ENCODE peak calls at places on chromosomes 1 and 21, in nine cellular contexts. One of them, this sample, is unnamed.

GRCh38 chr1:41699861-41700248 is 215.4 kb upstream of the EDN2 start:
- DNase-seq in stimulated activated CD4-positive, alpha-beta T cell treated with anti-CD3 and anti-CD28 coated beads, Interleukin-1b, Interleukin-23, amount 100 ng/mL, for 24 hours: no peak
- DNase-seq in ACHN: no peak
- DNase-seq in T-helper 2 cell: no peak
- DNase-seq in cardiac muscle cell: no peak
- DNase-seq in GM23248: no peak
- DNase-seq in IMR-90: no peak
- DNase-seq in OCI-LY7: no peak
- DNase-seq in T-helper 1 cell: no peak
- DNase-seq in this sample: no peak

GRCh38 chr1:48681476-48682305 is 95.0 kb downstream of the BEND5 start:
- DNase-seq in stimulated activated CD4-positive, alpha-beta T cell treated with anti-CD3 and anti-CD28 coated beads, Interleukin-1b, Interleukin-23, amount 100 ng/mL, for 24 hours: no peak
- DNase-seq in ACHN: no peak
- DNase-seq in T-helper 2 cell: no peak
- DNase-seq in cardiac muscle cell: no peak
- DNase-seq in GM23248: no peak
- DNase-seq in IMR-90: no peak
- DNase-seq in OCI-LY7: no peak
- DNase-seq in T-helper 1 cell: no peak
- DNase-seq in this sample: no peak

GRCh38 chr1:45673956-45674355 is 12.4 kb downstream of the GPBP1L1 start:
- DNase-seq in stimulated activated CD4-positive, alpha-beta T cell treated with anti-CD3 and anti-CD28 coated beads, Interleukin-1b, Interleukin-23, amount 100 ng/mL, for 24 hours: no peak
- DNase-seq in ACHN: no peak
- DNase-seq in T-helper 2 cell: no peak
- DNase-seq in cardiac muscle cell: no peak
- DNase-seq in GM23248: peak
- DNase-seq in IMR-90: peak
- DNase-seq in OCI-LY7: no peak
- DNase-seq in T-helper 1 cell: no peak
- DNase-seq in this sample: no peak

GRCh38 chr1:78833491-78833890 is 173.0 kb downstream of the ADGRL4 start:
- DNase-seq in stimulated activated CD4-positive, alpha-beta T cell treated with anti-CD3 and anti-CD28 coated beads, Interleukin-1b, Interleukin-23, amount 100 ng/mL, for 24 hours: no peak
- DNase-seq in ACHN: no peak
- DNase-seq in T-helper 2 cell: no peak
- DNase-seq in cardiac muscle cell: peak
- DNase-seq in GM23248: peak
- DNase-seq in IMR-90: peak
- DNase-seq in OCI-LY7: no peak
- DNase-seq in T-helper 1 cell: no peak
- DNase-seq in this sample: peak

GRCh38 chr1:181038399-181038873 is 4.7 kb downstream of the MR1 start:
- DNase-seq in stimulated activated CD4-positive, alpha-beta T cell treated with anti-CD3 and anti-CD28 coated beads, Interleukin-1b, Interleukin-23, amount 100 ng/mL, for 24 hours: peak
- DNase-seq in ACHN: peak
- DNase-seq in T-helper 2 cell: peak
- DNase-seq in cardiac muscle cell: peak
- DNase-seq in GM23248: peak
- DNase-seq in IMR-90: peak
- DNase-seq in OCI-LY7: peak
- DNase-seq in T-helper 1 cell: peak
- DNase-seq in this sample: peak

GRCh38 chr21:32253215-32253641 is 25.6 kb downstream of the MIS18A start:
- DNase-seq in stimulated activated CD4-positive, alpha-beta T cell treated with anti-CD3 and anti-CD28 coated beads, Interleukin-1b, Interleukin-23, amount 100 ng/mL, for 24 hours: no peak
- DNase-seq in ACHN: no peak
- DNase-seq in T-helper 2 cell: no peak
- DNase-seq in cardiac muscle cell: peak
- DNase-seq in GM23248: peak
- DNase-seq in IMR-90: peak
- DNase-seq in OCI-LY7: no peak
- DNase-seq in T-helper 1 cell: no peak
- DNase-seq in this sample: no peak

GRCh38 chr1:155250246-155250632 is 5.0 kb downstream of the ENTREP3 start:
- DNase-seq in stimulated activated CD4-positive, alpha-beta T cell treated with anti-CD3 and anti-CD28 coated beads, Interleukin-1b, Interleukin-23, amount 100 ng/mL, for 24 hours: no peak
- DNase-seq in ACHN: no peak
- DNase-seq in T-helper 2 cell: peak
- DNase-seq in cardiac muscle cell: no peak
- DNase-seq in GM23248: no peak
- DNase-seq in IMR-90: no peak
- DNase-seq in OCI-LY7: no peak
- DNase-seq in T-helper 1 cell: no peak
- DNase-seq in this sample: no peak

GRCh38 chr21:41966341-41966833 is 12.6 kb upstream of the C2CD2 start:
- DNase-seq in stimulated activated CD4-positive, alpha-beta T cell treated with anti-CD3 and anti-CD28 coated beads, Interleukin-1b, Interleukin-23, amount 100 ng/mL, for 24 hours: no peak
- DNase-seq in ACHN: no peak
- DNase-seq in T-helper 2 cell: no peak
- DNase-seq in cardiac muscle cell: no peak
- DNase-seq in GM23248: peak
- DNase-seq in IMR-90: peak
- DNase-seq in OCI-LY7: no peak
- DNase-seq in T-helper 1 cell: no peak
- DNase-seq in this sample: no peak

GRCh38 chr1:118271883-118272282 is 86.9 kb upstream of the SPAG17 start:
- DNase-seq in stimulated activated CD4-positive, alpha-beta T cell treated with anti-CD3 and anti-CD28 coated beads, Interleukin-1b, Interleukin-23, amount 100 ng/mL, for 24 hours: no peak
- DNase-seq in ACHN: no peak
- DNase-seq in T-helper 2 cell: peak
- DNase-seq in cardiac muscle cell: no peak
- DNase-seq in GM23248: no peak
- DNase-seq in IMR-90: no peak
- DNase-seq in OCI-LY7: no peak
- DNase-seq in T-helper 1 cell: no peak
- DNase-seq in this sample: no peak

GRCh38 chr1:30790850-30791778 is 33.5 kb upstream of the LAPTM5 start:
- DNase-seq in stimulated activated CD4-positive, alpha-beta T cell treated with anti-CD3 and anti-CD28 coated beads, Interleukin-1b, Interleukin-23, amount 100 ng/mL, for 24 hours: no peak
- DNase-seq in ACHN: no peak
- DNase-seq in T-helper 2 cell: peak
- DNase-seq in cardiac muscle cell: no peak
- DNase-seq in GM23248: no peak
- DNase-seq in IMR-90: no peak
- DNase-seq in OCI-LY7: peak
- DNase-seq in T-helper 1 cell: no peak
- DNase-seq in this sample: no peak

GRCh38 chr1:227774051-227774720 is 39.0 kb downstream of the SNAP47 start:
- DNase-seq in stimulated activated CD4-positive, alpha-beta T cell treated with anti-CD3 and anti-CD28 coated beads, Interleukin-1b, Interleukin-23, amount 100 ng/mL, for 24 hours: no peak
- DNase-seq in ACHN: no peak
- DNase-seq in T-helper 2 cell: peak
- DNase-seq in cardiac muscle cell: no peak
- DNase-seq in GM23248: no peak
- DNase-seq in IMR-90: no peak
- DNase-seq in OCI-LY7: no peak
- DNase-seq in T-helper 1 cell: peak
- DNase-seq in this sample: no peak

GRCh38 chr1:179026813-179027664 is 1.3 kb downstream of the FAM20B start:
- DNase-seq in stimulated activated CD4-positive, alpha-beta T cell treated with anti-CD3 and anti-CD28 coated beads, Interleukin-1b, Interleukin-23, amount 100 ng/mL, for 24 hours: no peak
- DNase-seq in ACHN: no peak
- DNase-seq in T-helper 2 cell: no peak
- DNase-seq in cardiac muscle cell: no peak
- DNase-seq in GM23248: peak
- DNase-seq in IMR-90: no peak
- DNase-seq in OCI-LY7: no peak
- DNase-seq in T-helper 1 cell: no peak
- DNase-seq in this sample: no peak

GRCh38 chr1:190717055-190717454 is 239.4 kb upstream of the BRINP3 start:
- DNase-seq in stimulated activated CD4-positive, alpha-beta T cell treated with anti-CD3 and anti-CD28 coated beads, Interleukin-1b, Interleukin-23, amount 100 ng/mL, for 24 hours: no peak
- DNase-seq in ACHN: no peak
- DNase-seq in T-helper 2 cell: no peak
- DNase-seq in cardiac muscle cell: no peak
- DNase-seq in GM23248: no peak
- DNase-seq in IMR-90: no peak
- DNase-seq in OCI-LY7: no peak
- DNase-seq in T-helper 1 cell: no peak
- DNase-seq in this sample: no peak

GRCh38 chr1:23719162-23719820 is 24.0 kb upstream of the ELOA start:
- DNase-seq in stimulated activated CD4-positive, alpha-beta T cell treated with anti-CD3 and anti-CD28 coated beads, Interleukin-1b, Interleukin-23, amount 100 ng/mL, for 24 hours: no peak
- DNase-seq in ACHN: no peak
- DNase-seq in T-helper 2 cell: no peak
- DNase-seq in cardiac muscle cell: peak
- DNase-seq in GM23248: no peak
- DNase-seq in IMR-90: peak
- DNase-seq in OCI-LY7: no peak
- DNase-seq in T-helper 1 cell: no peak
- DNase-seq in this sample: no peak

GRCh38 chr1:226821719-226822085 is 48.7 kb upstream of the PSEN2 start:
- DNase-seq in stimulated activated CD4-positive, alpha-beta T cell treated with anti-CD3 and anti-CD28 coated beads, Interleukin-1b, Interleukin-23, amount 100 ng/mL, for 24 hours: no peak
- DNase-seq in ACHN: no peak
- DNase-seq in T-helper 2 cell: no peak
- DNase-seq in cardiac muscle cell: peak
- DNase-seq in GM23248: peak
- DNase-seq in IMR-90: peak
- DNase-seq in OCI-LY7: no peak
- DNase-seq in T-helper 1 cell: no peak
- DNase-seq in this sample: no peak

GRCh38 chr1:1825217-1825616 is 46.9 kb upstream of the NADK start:
- DNase-seq in stimulated activated CD4-positive, alpha-beta T cell treated with anti-CD3 and anti-CD28 coated beads, Interleukin-1b, Interleukin-23, amount 100 ng/mL, for 24 hours: no peak
- DNase-seq in ACHN: no peak
- DNase-seq in T-helper 2 cell: no peak
- DNase-seq in cardiac muscle cell: no peak
- DNase-seq in GM23248: no peak
- DNase-seq in IMR-90: no peak
- DNase-seq in OCI-LY7: no peak
- DNase-seq in T-helper 1 cell: peak
- DNase-seq in this sample: no peak

GRCh38 chr21:14116080-14116481 is 94.7 kb downstream of the LIPI start:
- DNase-seq in stimulated activated CD4-positive, alpha-beta T cell treated with anti-CD3 and anti-CD28 coated beads, Interleukin-1b, Interleukin-23, amount 100 ng/mL, for 24 hours: no peak
- DNase-seq in ACHN: no peak
- DNase-seq in T-helper 2 cell: peak
- DNase-seq in cardiac muscle cell: no peak
- DNase-seq in GM23248: no peak
- DNase-seq in IMR-90: no peak
- DNase-seq in OCI-LY7: no peak
- DNase-seq in T-helper 1 cell: no peak
- DNase-seq in this sample: no peak

GRCh38 chr1:151196292-151196800 is 2.0 kb upstream of the PIP5K1A start:
- DNase-seq in stimulated activated CD4-positive, alpha-beta T cell treated with anti-CD3 and anti-CD28 coated beads, Interleukin-1b, Interleukin-23, amount 100 ng/mL, for 24 hours: no peak
- DNase-seq in ACHN: peak
- DNase-seq in T-helper 2 cell: peak
- DNase-seq in cardiac muscle cell: peak
- DNase-seq in GM23248: peak
- DNase-seq in IMR-90: peak
- DNase-seq in OCI-LY7: peak
- DNase-seq in T-helper 1 cell: peak
- DNase-seq in this sample: peak

GRCh38 chr1:222010306-222010705 is 268.4 kb upstream of the DUSP10 start:
- DNase-seq in stimulated activated CD4-positive, alpha-beta T cell treated with anti-CD3 and anti-CD28 coated beads, Interleukin-1b, Interleukin-23, amount 100 ng/mL, for 24 hours: no peak
- DNase-seq in ACHN: no peak
- DNase-seq in T-helper 2 cell: no peak
- DNase-seq in cardiac muscle cell: no peak
- DNase-seq in GM23248: no peak
- DNase-seq in IMR-90: no peak
- DNase-seq in OCI-LY7: no peak
- DNase-seq in T-helper 1 cell: no peak
- DNase-seq in this sample: no peak

GRCh38 chr1:221069178-221069903 is 190.1 kb downstream of the HLX start:
- DNase-seq in stimulated activated CD4-positive, alpha-beta T cell treated with anti-CD3 and anti-CD28 coated beads, Interleukin-1b, Interleukin-23, amount 100 ng/mL, for 24 hours: no peak
- DNase-seq in ACHN: no peak
- DNase-seq in T-helper 2 cell: peak
- DNase-seq in cardiac muscle cell: no peak
- DNase-seq in GM23248: no peak
- DNase-seq in IMR-90: no peak
- DNase-seq in OCI-LY7: peak
- DNase-seq in T-helper 1 cell: peak
- DNase-seq in this sample: no peak

GRCh38 chr1:93593868-93594602 is 87.6 kb downstream of the BCAR3 start:
- DNase-seq in stimulated activated CD4-positive, alpha-beta T cell treated with anti-CD3 and anti-CD28 coated beads, Interleukin-1b, Interleukin-23, amount 100 ng/mL, for 24 hours: no peak
- DNase-seq in ACHN: no peak
- DNase-seq in T-helper 2 cell: no peak
- DNase-seq in cardiac muscle cell: no peak
- DNase-seq in GM23248: no peak
- DNase-seq in IMR-90: no peak
- DNase-seq in OCI-LY7: no peak
- DNase-seq in T-helper 1 cell: no peak
- DNase-seq in this sample: no peak

GRCh38 chr1:14421977-14422609 is 176.4 kb upstream of the KAZN start:
- DNase-seq in stimulated activated CD4-positive, alpha-beta T cell treated with anti-CD3 and anti-CD28 coated beads, Interleukin-1b, Interleukin-23, amount 100 ng/mL, for 24 hours: no peak
- DNase-seq in ACHN: no peak
- DNase-seq in T-helper 2 cell: no peak
- DNase-seq in cardiac muscle cell: no peak
- DNase-seq in GM23248: no peak
- DNase-seq in IMR-90: no peak
- DNase-seq in OCI-LY7: no peak
- DNase-seq in T-helper 1 cell: no peak
- DNase-seq in this sample: no peak

GRCh38 chr1:227899820-227900449 is 47.8 kb downstream of the WNT9A start:
- DNase-seq in stimulated activated CD4-positive, alpha-beta T cell treated with anti-CD3 and anti-CD28 coated beads, Interleukin-1b, Interleukin-23, amount 100 ng/mL, for 24 hours: no peak
- DNase-seq in ACHN: no peak
- DNase-seq in T-helper 2 cell: no peak
- DNase-seq in cardiac muscle cell: no peak
- DNase-seq in GM23248: no peak
- DNase-seq in IMR-90: no peak
- DNase-seq in OCI-LY7: no peak
- DNase-seq in T-helper 1 cell: no peak
- DNase-seq in this sample: no peak

GRCh38 chr1:8348777-8349472 is 31.0 kb downstream of the SLC45A1 start:
- DNase-seq in stimulated activated CD4-positive, alpha-beta T cell treated with anti-CD3 and anti-CD28 coated beads, Interleukin-1b, Interleukin-23, amount 100 ng/mL, for 24 hours: peak
- DNase-seq in ACHN: peak
- DNase-seq in T-helper 2 cell: peak
- DNase-seq in cardiac muscle cell: peak
- DNase-seq in GM23248: peak
- DNase-seq in IMR-90: peak
- DNase-seq in OCI-LY7: peak
- DNase-seq in T-helper 1 cell: peak
- DNase-seq in this sample: no peak

GRCh38 chr1:50279622-50280320 is 143.5 kb downstream of the DMRTA2 start:
- DNase-seq in stimulated activated CD4-positive, alpha-beta T cell treated with anti-CD3 and anti-CD28 coated beads, Interleukin-1b, Interleukin-23, amount 100 ng/mL, for 24 hours: no peak
- DNase-seq in ACHN: peak
- DNase-seq in T-helper 2 cell: peak
- DNase-seq in cardiac muscle cell: no peak
- DNase-seq in GM23248: peak
- DNase-seq in IMR-90: peak
- DNase-seq in OCI-LY7: no peak
- DNase-seq in T-helper 1 cell: no peak
- DNase-seq in this sample: peak

GRCh38 chr1:18886003-18886335 is 16.4 kb downstream of the ALDH4A1 start:
- DNase-seq in stimulated activated CD4-positive, alpha-beta T cell treated with anti-CD3 and anti-CD28 coated beads, Interleukin-1b, Interleukin-23, amount 100 ng/mL, for 24 hours: no peak
- DNase-seq in ACHN: peak
- DNase-seq in T-helper 2 cell: no peak
- DNase-seq in cardiac muscle cell: peak
- DNase-seq in GM23248: peak
- DNase-seq in IMR-90: peak
- DNase-seq in OCI-LY7: no peak
- DNase-seq in T-helper 1 cell: no peak
- DNase-seq in this sample: no peak

GRCh38 chr21:41612674-41613250 is 104.8 kb upstream of the TMPRSS2 start:
- DNase-seq in stimulated activated CD4-positive, alpha-beta T cell treated with anti-CD3 and anti-CD28 coated beads, Interleukin-1b, Interleukin-23, amount 100 ng/mL, for 24 hours: no peak
- DNase-seq in ACHN: peak
- DNase-seq in T-helper 2 cell: peak
- DNase-seq in cardiac muscle cell: peak
- DNase-seq in GM23248: peak
- DNase-seq in IMR-90: peak
- DNase-seq in OCI-LY7: peak
- DNase-seq in T-helper 1 cell: no peak
- DNase-seq in this sample: peak

This sample was measured in foreskin melanocyte.